ENCODE peak calls at places on chromosome 3, in six cellular contexts. One of them, this sample, is unnamed.

GRCh38 chr3:38720465-38720864 is 71.0 kb upstream of the SCN5A start:
- DNase-seq in AG08396: no peak
- DNase-seq in OCI-LY7: no peak
- DNase-seq in activated CD8-positive, alpha-beta memory T cell treated with anti-CD3 and anti-CD28 coated beads for 24 hours: no peak
- DNase-seq in AG10803: no peak
- DNase-seq in iPS DF 19.7: no peak
- DNase-seq in this sample: no peak

GRCh38 chr3:182795383-182795782 is 2.1 kb downstream of the ATP11B start:
- DNase-seq in iPS DF 19.7: no peak
- DNase-seq in AG10803: peak
- DNase-seq in AG08396: no peak
- DNase-seq in activated CD8-positive, alpha-beta memory T cell treated with anti-CD3 and anti-CD28 coated beads for 24 hours: no peak
- DNase-seq in OCI-LY7: peak
- DNase-seq in this sample: no peak

GRCh38 chr3:168049366-168049974 is 46.3 kb downstream of the GOLIM4 start:
- DNase-seq in OCI-LY7: no peak
- DNase-seq in AG10803: peak
- DNase-seq in iPS DF 19.7: no peak
- DNase-seq in AG08396: peak
- DNase-seq in activated CD8-positive, alpha-beta memory T cell treated with anti-CD3 and anti-CD28 coated beads for 24 hours: no peak
- DNase-seq in this sample: no peak

GRCh38 chr3:155428558-155428957 is 135.1 kb upstream of the STRIT1 start:
- DNase-seq in OCI-LY7: no peak
- DNase-seq in AG10803: peak
- DNase-seq in iPS DF 19.7: no peak
- DNase-seq in activated CD8-positive, alpha-beta memory T cell treated with anti-CD3 and anti-CD28 coated beads for 24 hours: no peak
- DNase-seq in AG08396: peak
- DNase-seq in this sample: no peak

GRCh38 chr3:22231061-22231460 is 480.1 kb upstream of the ZNF385D start:
- DNase-seq in iPS DF 19.7: no peak
- DNase-seq in AG08396: no peak
- DNase-seq in OCI-LY7: no peak
- DNase-seq in activated CD8-positive, alpha-beta memory T cell treated with anti-CD3 and anti-CD28 coated beads for 24 hours: no peak
- DNase-seq in AG10803: no peak
- DNase-seq in this sample: no peak

GRCh38 chr3:173584093-173584833 is 186.7 kb downstream of the NLGN1 start:
- DNase-seq in activated CD8-positive, alpha-beta memory T cell treated with anti-CD3 and anti-CD28 coated beads for 24 hours: no peak
- DNase-seq in OCI-LY7: peak
- DNase-seq in iPS DF 19.7: no peak
- DNase-seq in AG08396: peak
- DNase-seq in AG10803: peak
- DNase-seq in this sample: peak

GRCh38 chr3:160929595-160929994 is 173.6 kb downstream of the PPM1L start:
- DNase-seq in iPS DF 19.7: no peak
- DNase-seq in OCI-LY7: no peak
- DNase-seq in AG08396: peak
- DNase-seq in AG10803: peak
- DNase-seq in activated CD8-positive, alpha-beta memory T cell treated with anti-CD3 and anti-CD28 coated beads for 24 hours: no peak
- DNase-seq in this sample: no peak

GRCh38 chr3:142947352-142947751 is 16.1 kb downstream of the PAQR9 start:
- DNase-seq in activated CD8-positive, alpha-beta memory T cell treated with anti-CD3 and anti-CD28 coated beads for 24 hours: no peak
- DNase-seq in iPS DF 19.7: no peak
- DNase-seq in OCI-LY7: no peak
- DNase-seq in AG10803: no peak
- DNase-seq in AG08396: no peak
- DNase-seq in this sample: peak

GRCh38 chr3:195591852-195592251 is 8.1 kb upstream of the APOD start:
- DNase-seq in AG08396: no peak
- DNase-seq in iPS DF 19.7: no peak
- DNase-seq in AG10803: peak
- DNase-seq in OCI-LY7: no peak
- DNase-seq in activated CD8-positive, alpha-beta memory T cell treated with anti-CD3 and anti-CD28 coated beads for 24 hours: no peak
- DNase-seq in this sample: no peak

GRCh38 chr3:139477710-139478640 is 1.7 kb upstream of the RBP2 start:
- DNase-seq in AG10803: no peak
- DNase-seq in iPS DF 19.7: no peak
- DNase-seq in OCI-LY7: no peak
- DNase-seq in AG08396: no peak
- DNase-seq in activated CD8-positive, alpha-beta memory T cell treated with anti-CD3 and anti-CD28 coated beads for 24 hours: no peak
- DNase-seq in this sample: no peak

GRCh38 chr3:61894988-61895935 is 333.9 kb downstream of the PTPRG start:
- DNase-seq in AG10803: peak
- DNase-seq in OCI-LY7: peak
- DNase-seq in activated CD8-positive, alpha-beta memory T cell treated with anti-CD3 and anti-CD28 coated beads for 24 hours: peak
- DNase-seq in AG08396: peak
- DNase-seq in iPS DF 19.7: no peak
- DNase-seq in this sample: no peak